ENCODE peak calls at places on chromosomes 4 and X, in six cellular contexts. M is HCT116, Z is HepG2, P is K562, B is GM12878, W is H1. S is an unnamed sample. For H3K4me1, the result is how much of the 10 kb centered on the place peaks cover.

GRCh38 chr4:67366341-67366861 is 178.9 kb downstream of the CENPC start:
- DNase-seq in M (no peak), Z (no peak), P (no peak), B (no peak), W (no peak), S (no peak)

GRCh38 chrX:22249371-22249770 is 23.3 kb upstream of the CBLL2 start:
- DNase-seq in M (no peak), Z (no peak), P (no peak), B (no peak), W (no peak), S (no peak)

GRCh38 chr4:81648576-81649272 is 177.0 kb upstream of the RASGEF1B start:
- DNase-seq in M (no peak), Z (no peak), P (no peak), B (peak), W (no peak), S (no peak)

GRCh38 chr4:30722916-30723270 is 2.7 kb downstream of the PCDH7 start:
- DNase-seq in M (no peak), Z (no peak), P (no peak), B (no peak), W (no peak), S (no peak)

GRCh38 chr4:28523791-28524190 is 1663.2 kb downstream of the STIM2 start:
- DNase-seq in M (no peak), Z (no peak), P (no peak), B (no peak), W (no peak), S (no peak)

GRCh38 chr4:65798498-65799127 is 128.3 kb upstream of the EPHA5 start:
- DNase-seq in M (no peak), Z (no peak), P (no peak), B (no peak), W (no peak), S (no peak)

GRCh38 chr4:5708171-5708828 is at the start of gene EVC2:
- DNase-seq in M (no peak), Z (no peak), P (peak), B (no peak), W (no peak), S (peak)

GRCh38 chr4:143700060-143700419 is 435 bp downstream of the FREM3 start:
- DNase-seq in M (no peak), Z (no peak), P (no peak), B (no peak), W (no peak), S (no peak)

GRCh38 chr4:81883004-81883403 is 411.3 kb upstream of the RASGEF1B start:
- DNase-seq in M (no peak), Z (no peak), P (no peak), B (no peak), W (no peak), S (no peak)

GRCh38 chr4:5932021-5932553 is 39.2 kb upstream of the CRMP1 start:
- DNase-seq in M (no peak), Z (no peak), P (no peak), B (no peak), W (no peak), S (no peak)

GRCh38 chr4:28007693-28008092 is 1147.1 kb downstream of the STIM2 start:
- DNase-seq in M (no peak), Z (no peak), P (no peak), B (no peak), W (no peak), S (no peak)

GRCh38 chrX:121256653-121257052 is 209.2 kb downstream of the GLUD2 start:
- DNase-seq in M (no peak), Z (no peak), P (no peak), B (no peak), W (no peak), S (no peak)

GRCh38 chrX:40514376-40514775 is 66.4 kb upstream of the ATP6AP2 start:
- DNase-seq in M (no peak), Z (peak), P (no peak), B (no peak), W (no peak), S (no peak)

GRCh38 chr4:121072080-121072835 is at the start of gene NDNF:
- DNase-seq in M (no peak), Z (peak), P (no peak), B (no peak), W (no peak), S (no peak)

GRCh38 chr4:57404463-57404862 is 294.3 kb upstream of the IGFBP7 start:
- DNase-seq in M (no peak), Z (no peak), P (no peak), B (no peak), W (no peak), S (no peak)

DNA sequence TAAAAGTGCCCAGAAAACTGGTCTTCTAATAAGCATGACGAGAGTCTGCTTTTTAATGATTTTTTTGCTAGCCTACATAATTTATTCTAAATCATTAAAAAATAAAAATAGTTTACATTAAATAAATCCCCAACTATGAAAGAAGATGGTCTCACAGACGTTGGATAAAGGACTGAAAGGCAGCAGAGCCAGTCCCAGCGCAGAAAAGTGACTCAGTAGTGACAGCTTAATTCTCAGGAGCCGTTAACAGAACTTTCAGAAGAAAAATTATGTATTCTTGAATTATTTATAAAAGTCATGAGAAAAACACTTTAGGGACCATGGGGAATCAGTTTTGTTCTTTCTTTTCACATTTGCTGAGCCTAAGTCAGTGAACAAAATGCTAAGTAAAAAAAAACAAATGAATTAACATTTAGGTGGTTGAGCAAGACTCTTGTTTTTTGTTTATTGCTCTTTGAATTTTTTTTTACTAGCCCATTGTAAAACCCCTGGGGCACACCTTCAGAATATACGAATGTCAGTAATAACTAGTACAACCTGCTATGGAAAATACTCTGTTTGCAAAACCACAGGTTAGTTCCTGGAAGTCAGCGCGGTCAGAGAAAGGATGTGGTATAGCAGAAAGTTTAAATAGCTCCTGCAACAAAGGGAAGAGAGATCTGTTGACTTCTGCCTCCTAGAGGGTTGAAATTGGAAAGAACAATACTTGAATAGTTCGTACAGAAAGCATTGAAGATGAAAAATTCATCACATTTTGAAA is 50.4 kb upstream of the CCDC160 start:
- DNase-seq in M (no peak), Z (no peak), P (no peak), B (peak), W (no peak), S (no peak)
- H3K4me1 ChIP-seq in M (under half), Z (under half), P (under half), B (under half), W (under half), S (under half)

GRCh38 chr4:119025916-119026661 is 109.5 kb upstream of the MYOZ2 start:
- DNase-seq in M (peak), Z (no peak), P (no peak), B (no peak), W (no peak), S (no peak)

GRCh38 chr4:119026662-119027444 is 108.8 kb upstream of the MYOZ2 start:
- DNase-seq in M (no peak), Z (no peak), P (no peak), B (no peak), W (no peak), S (no peak)

GRCh38 chr4:119025440-119025839 is 110.2 kb upstream of the MYOZ2 start:
- DNase-seq in M (peak), Z (no peak), P (no peak), B (no peak), W (no peak), S (no peak)

GRCh38 chr4:119027815-119028214 is 107.8 kb upstream of the MYOZ2 start:
- DNase-seq in M (no peak), Z (no peak), P (no peak), B (no peak), W (no peak), S (no peak)

DNA sequence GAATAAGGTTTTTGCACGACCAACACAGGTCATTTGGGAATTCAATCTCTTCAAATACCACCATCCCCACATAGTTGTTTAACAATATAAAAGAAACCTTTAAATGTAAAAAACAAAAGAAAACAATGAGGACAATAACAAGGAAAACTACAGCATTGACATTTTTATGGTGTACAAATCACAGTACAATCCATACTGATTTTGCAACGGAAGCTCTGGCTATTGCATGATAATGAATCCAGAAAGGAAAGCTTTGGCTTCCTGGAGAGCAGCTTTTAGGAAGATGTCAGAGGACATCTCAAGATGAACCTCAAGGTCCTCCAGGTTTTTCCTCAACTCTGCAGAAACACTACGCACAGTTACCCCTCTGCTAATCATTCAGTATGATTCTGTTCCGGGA is 111.5 kb upstream of the MYOZ2 start:
- DNase-seq in M (no peak), Z (no peak), P (no peak), B (no peak), W (no peak), S (no peak)
- H3K4me3 ChIP-seq in M (no peak), Z (no peak), P (no peak), B (no peak), W (no peak), S (no peak)

DNA sequence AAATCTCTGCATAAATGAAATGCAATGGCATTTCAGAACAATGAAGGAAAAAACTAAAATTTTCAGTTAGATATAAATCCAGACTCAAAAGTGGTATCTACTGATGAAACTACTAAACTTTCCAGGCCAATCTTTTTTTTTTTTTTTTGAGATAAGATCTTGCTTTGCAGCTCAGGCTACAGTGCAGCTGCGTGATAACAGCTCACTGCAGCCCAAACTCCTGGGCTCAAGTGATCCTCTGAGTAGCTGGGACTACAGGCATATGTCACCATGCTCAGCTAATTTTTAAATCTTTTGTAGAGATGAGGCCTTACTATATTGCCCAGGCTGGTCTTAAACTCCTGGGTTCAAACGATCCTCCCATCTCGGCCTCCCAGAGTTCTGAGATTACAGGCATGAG is 1228.2 kb upstream of the ADGRL3 start:
- DNase-seq in M (no peak), Z (no peak), P (no peak), B (no peak), W (no peak), S (no peak)
- TF ChIP-seq ZNF274 in M (no peak), Z (no peak), P (no peak), B (no peak), W (no peak), S (no peak)

GRCh38 chr4:118346495-118346894 is 6.3 kb downstream of the PRSS12 start:
- DNase-seq in M (no peak), Z (no peak), P (no peak), B (no peak), W (no peak), S (no peak)

GRCh38 chr4:118345813-118346212 is 7.0 kb downstream of the PRSS12 start:
- DNase-seq in M (no peak), Z (no peak), P (no peak), B (no peak), W (no peak), S (no peak)

GRCh38 chr4:118343501-118343900 is 9.3 kb downstream of the PRSS12 start:
- DNase-seq in M (no peak), Z (no peak), P (no peak), B (no peak), W (no peak), S (no peak)

GRCh38 chr4:118348886-118349285 is 3.9 kb downstream of the PRSS12 start:
- DNase-seq in M (no peak), Z (no peak), P (no peak), B (no peak), W (no peak), S (no peak)

GRCh38 chr4:118344801-118345200 is 8.0 kb downstream of the PRSS12 start:
- DNase-seq in M (no peak), Z (no peak), P (no peak), B (no peak), W (no peak), S (no peak)
- H3K4me1 ChIP-seq in M (under half), Z (under half), P (under half), B (under half), W (under half), S (under half)

DNA sequence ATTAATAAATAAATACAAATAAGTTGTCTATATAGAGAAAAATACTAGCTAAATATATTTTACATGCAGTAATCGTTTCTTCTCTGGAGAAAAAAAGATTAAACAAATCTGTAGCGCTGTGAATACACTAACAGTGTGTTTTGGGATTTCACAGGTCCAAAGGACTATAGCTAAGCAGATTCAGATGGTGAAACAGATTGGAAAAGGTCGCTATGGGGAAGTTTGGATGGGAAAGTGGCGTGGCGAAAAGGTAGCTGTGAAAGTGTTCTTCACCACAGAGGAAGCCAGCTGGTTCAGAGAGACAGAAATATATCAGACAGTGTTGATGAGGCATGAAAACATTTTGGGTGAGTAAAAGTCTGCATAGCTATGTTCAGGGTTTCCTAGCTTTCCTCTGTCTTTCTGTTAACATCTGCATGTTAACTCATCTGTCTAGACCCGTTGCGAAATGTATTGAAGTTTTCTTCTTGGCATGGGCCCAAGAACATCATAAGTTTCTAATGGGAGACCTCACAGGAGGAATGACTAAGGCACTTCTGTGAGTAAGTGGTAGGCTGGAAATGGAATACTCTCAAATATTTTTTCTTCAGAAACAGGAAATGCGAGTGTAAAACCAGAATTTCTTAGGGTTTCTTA is 372.1 kb downstream of the BMPR1B start:
- DNase-seq in M (peak), Z (no peak), P (no peak), B (no peak), W (no peak), S (no peak)
- H3K4me3 ChIP-seq in M (no peak), Z (no peak), P (no peak), B (no peak), W (no peak), S (no peak)

GRCh38 chr4:11418610-11419009 is 10.1 kb downstream of the HS3ST1 start:
- DNase-seq in M (no peak), Z (no peak), P (no peak), B (no peak), W (no peak), S (no peak)
- TF ChIP-seq ZNF274 in M (no peak), Z (no peak), P (no peak), B (no peak), W (no peak), S (no peak)

DNA sequence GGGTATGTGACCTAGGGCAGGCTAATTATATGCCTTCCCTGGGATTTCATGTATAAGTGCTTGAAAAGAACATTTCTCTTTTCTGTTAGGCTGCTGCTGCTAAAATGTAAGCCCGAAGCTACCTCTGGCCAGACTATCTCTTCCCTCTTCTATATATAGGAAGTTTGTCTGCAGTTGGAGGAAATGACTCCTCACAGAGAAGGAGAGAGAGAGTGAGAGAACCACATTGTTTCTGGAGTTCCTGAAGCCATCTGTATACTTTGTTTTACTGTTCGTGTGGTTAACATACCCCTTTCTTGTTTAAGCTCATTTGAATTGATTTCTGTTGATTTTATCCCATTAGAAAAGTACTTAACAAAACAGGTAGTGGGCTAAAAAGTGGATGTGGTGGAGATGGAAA is 112.4 kb downstream of the TMA16 start:
- DNase-seq in M (no peak), Z (no peak), P (no peak), B (no peak), W (no peak), S (no peak)
- H3K4me1 ChIP-seq in M (under half), Z (under half), P (under half), B (under half), W (under half), S (under half)

S was measured in NT2/D1.